ENCODE peak calls at places on chromosomes 11 and 22, in ten cellular contexts. F is astrocyte of the spinal cord, L is AG04450, X is spleen, O is bronchial epithelial cell, G is omental fat pad, K is upper lobe of right lung, D is lower lobe of right lung, P is left ventricle myocardium inferior, U is neural crest cell. N is an unnamed sample.
A peak's percentile ranks its signal among the peaks of the same experiment; 100 is the strongest.

GRCh38 chr11:113664069-113664980 is 41.8 kb downstream of the TMPRSS5 start:
- DNase-seq in F (peak; percentile 78), L (no peak), X (no peak), O (peak; percentile 92), G (no peak), K (no peak), D (no peak), P (no peak), U (no peak), N (peak; percentile 40)

GRCh38 chr11:92852203-92852602 is 117.2 kb upstream of the MTNR1B start:
- DNase-seq in F (no peak), L (no peak), X (no peak), O (no peak), G (no peak), K (no peak), D (no peak), P (no peak), U (no peak), N (no peak)

GRCh38 chr11:46112961-46113617 is 8.2 kb downstream of the PHF21A start:
- DNase-seq in F (peak; percentile 59), L (no peak), X (no peak), O (peak; percentile 80), G (no peak), K (no peak), D (no peak), P (no peak), U (no peak), N (peak; percentile 31)

GRCh38 chr22:46748948-46749681 is 11.1 kb upstream of the CERK start:
- DNase-seq in F (no peak), L (no peak), X (peak; percentile 88), O (peak; percentile 21), G (no peak), K (peak; percentile 67), D (no peak), P (no peak), U (no peak), N (no peak)

GRCh38 chr11:6321356-6321755 is 1.1 kb upstream of the CAVIN3 start:
- DNase-seq in F (no peak), L (no peak), X (no peak), O (no peak), G (no peak), K (no peak), D (no peak), P (peak; percentile 24), U (no peak), N (no peak)

GRCh38 chr22:37630839-37631435 is 8.5 kb upstream of the SH3BP1 start:
- DNase-seq in F (no peak), L (no peak), X (peak; percentile 73), O (no peak), G (no peak), K (no peak), D (no peak), P (no peak), U (no peak), N (no peak)

GRCh38 chr11:7281083-7281482 is 29.4 kb downstream of the SYT9 start:
- DNase-seq in F (no peak), L (no peak), X (no peak), O (peak; percentile 95), G (no peak), K (no peak), D (no peak), P (no peak), U (no peak), N (no peak)

GRCh38 chr11:118211006-118211405 is 13.8 kb downstream of the JAML start:
- DNase-seq in F (no peak), L (no peak), X (no peak), O (no peak), G (no peak), K (no peak), D (no peak), P (no peak), U (no peak), N (no peak)

GRCh38 chr11:2090172-2091111 is 48.7 kb downstream of the IGF2 start:
- DNase-seq in F (no peak), L (no peak), X (peak; percentile 61), O (no peak), G (no peak), K (peak; percentile 52), D (peak; percentile 41), P (no peak), U (no peak), N (no peak)

GRCh38 chr11:2091112-2091746 is 48.0 kb downstream of the IGF2 start:
- DNase-seq in F (no peak), L (no peak), X (peak; percentile 46), O (no peak), G (no peak), K (peak; percentile 41), D (peak; percentile 12), P (no peak), U (no peak), N (no peak)

GRCh38 chr11:2089536-2090165 is 49.5 kb downstream of the IGF2 start:
- DNase-seq in F (peak; percentile 35), L (no peak), X (peak; percentile 52), O (peak; percentile 40), G (no peak), K (peak; percentile 26), D (peak; percentile 21), P (no peak), U (no peak), N (no peak)

GRCh38 chr11:2088284-2088683 is 50.9 kb downstream of the IGF2 start:
- DNase-seq in F (no peak), L (no peak), X (no peak), O (no peak), G (no peak), K (no peak), D (peak; percentile 19), P (no peak), U (no peak), N (no peak)

GRCh38 chr11:2088746-2089535 is 50.2 kb downstream of the IGF2 start:
- DNase-seq in F (no peak), L (no peak), X (no peak), O (no peak), G (no peak), K (peak; percentile 48), D (peak; percentile 11), P (no peak), U (no peak), N (no peak)
- TF ChIP-seq CTCF in F (peak; percentile 32), L (peak; percentile 22), X (no peak), O (peak; percentile 24), G (no peak), K (no peak), D (no peak), P (no peak), U (peak; percentile 39), N (no peak)

GRCh38 chr11:95093548-95093947 is 3.9 kb downstream of the ENDOD1 start:
- DNase-seq in F (no peak), L (no peak), X (no peak), O (no peak), G (no peak), K (no peak), D (no peak), P (no peak), U (no peak), N (no peak)

GRCh38 chr11:95091663-95092062 is 2.0 kb downstream of the ENDOD1 start:
- DNase-seq in F (no peak), L (no peak), X (no peak), O (no peak), G (no peak), K (no peak), D (no peak), P (no peak), U (no peak), N (no peak)

GRCh38 chr11:95095858-95096587 is 6.4 kb downstream of the ENDOD1 start:
- DNase-seq in F (peak; percentile 52), L (no peak), X (no peak), O (peak; percentile 75), G (no peak), K (no peak), D (no peak), P (no peak), U (no peak), N (no peak)

GRCh38 chr11:95089620-95090542 is at the start of gene ENDOD1:
- DNase-seq in F (peak; percentile 80), L (no peak), X (peak; percentile 98), O (peak; percentile 70), G (peak; percentile 36), K (peak; percentile 95), D (peak; percentile 91), P (peak; percentile 83), U (peak; percentile 66), N (no peak)

GRCh38 chr11:95092549-95093324 is 3.1 kb downstream of the ENDOD1 start:
- DNase-seq in F (peak; percentile 67), L (no peak), X (no peak), O (peak; percentile 61), G (no peak), K (no peak), D (no peak), P (no peak), U (peak; percentile 11), N (no peak)
- TF ChIP-seq CTCF in F (peak; percentile 64), L (peak; percentile 54), X (peak; percentile 38), O (peak; percentile 61), G (peak; percentile 13), K (peak; percentile 50), D (peak; percentile 42), P (peak; percentile 51), U (peak; percentile 63), N (peak; percentile 54)

DNA sequence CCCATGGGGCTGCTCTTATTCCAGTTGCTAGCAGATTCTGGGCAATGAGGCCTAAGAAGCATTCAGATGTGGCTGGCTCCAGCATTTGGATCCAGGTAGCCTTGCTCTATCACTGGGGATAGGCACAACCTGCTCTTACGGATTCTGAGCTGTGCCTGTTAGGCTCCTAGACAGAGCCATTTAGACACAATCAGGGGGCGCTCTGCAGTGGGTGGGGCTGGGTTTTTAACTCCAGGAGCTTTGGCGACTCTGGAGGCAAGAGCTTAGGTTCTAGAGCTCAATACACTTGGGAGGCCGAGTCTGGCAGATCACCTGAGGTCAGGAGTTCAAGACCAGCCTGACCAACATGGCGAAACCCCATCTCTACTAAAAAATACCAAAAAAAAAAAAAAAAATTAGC is 32.0 kb downstream of the KCNC1 start:
- DNase-seq in F (no peak), L (no peak), X (peak; percentile 17), O (no peak), G (no peak), K (peak; percentile 33), D (no peak), P (no peak), U (no peak), N (no peak)
- TF ChIP-seq CTCF in F (no peak), L (peak; percentile 3), X (no peak), O (peak; percentile 1), G (no peak), K (no peak), D (no peak), P (no peak), U (no peak), N (no peak)

DNA sequence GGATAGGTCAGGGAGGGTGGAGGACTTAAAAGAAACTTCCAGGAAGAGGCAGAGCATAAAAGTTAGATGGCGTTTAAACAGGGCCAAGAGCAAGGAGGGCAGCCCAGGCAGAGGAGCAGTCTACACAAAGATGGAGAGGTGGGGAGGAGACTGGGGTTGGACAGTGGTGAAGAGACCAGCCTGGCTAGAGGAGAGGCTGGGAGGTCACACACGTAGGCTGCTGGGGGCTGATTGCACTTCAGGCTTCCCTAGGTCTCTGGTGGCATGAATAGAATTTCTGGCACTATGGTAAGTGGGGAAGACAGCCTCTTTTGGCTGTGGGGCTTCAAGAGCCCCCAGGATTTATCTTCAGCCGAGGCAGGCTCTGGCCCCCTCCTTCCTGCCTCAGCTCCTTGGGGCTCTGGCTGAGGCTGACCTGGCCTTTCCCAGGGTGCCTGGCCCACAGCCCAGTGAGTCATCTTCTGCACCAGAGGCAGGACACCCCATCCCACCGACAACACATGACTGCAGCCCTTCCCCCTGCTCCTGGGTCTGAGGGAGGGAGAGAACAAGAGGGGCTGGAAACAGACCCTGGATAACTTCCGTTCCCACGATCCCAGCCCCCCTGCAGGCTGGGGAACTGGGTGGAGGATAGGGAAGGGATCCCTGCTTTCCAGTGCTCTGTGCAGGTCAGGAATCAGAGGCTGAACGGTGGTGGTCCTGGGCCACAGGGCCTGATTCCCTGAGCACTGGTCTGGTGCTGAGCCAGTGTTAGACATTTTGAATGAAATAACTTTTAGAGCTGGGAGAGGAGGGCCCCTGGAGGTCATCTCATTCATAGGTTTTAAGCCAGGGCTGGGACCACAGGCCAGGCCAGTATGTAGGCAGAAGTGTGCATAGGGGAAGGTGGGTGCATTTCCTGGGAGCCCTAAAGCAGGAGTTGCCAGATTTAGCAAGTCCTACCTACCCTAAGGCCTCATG is 26.4 kb downstream of the ARHGEF17 start:
- DNase-seq in F (peak; percentile 91), L (no peak), X (no peak), O (peak; percentile 67), G (peak; percentile 89), K (no peak), D (no peak), P (peak; percentile 87), U (no peak), N (no peak)
- TF ChIP-seq CTCF in F (peak; percentile 6), L (no peak), X (no peak), O (no peak), G (no peak), K (no peak), D (no peak), P (no peak), U (no peak), N (no peak)